ENCODE peak calls at places on chromosomes 6 and 20, in six cellular contexts. One of them, this sample, is unnamed.

GRCh38 chr20:35238746-35239145 is 12.3 kb downstream of the MMP24 start:
- DNase-seq in GM13976: no peak
- DNase-seq in NCI-H1436: no peak
- DNase-seq in EL: no peak
- DNase-seq in stimulated activated CD8-positive, alpha-beta memory T cell treated with anti-CD3 and anti-CD28 coated beads, Interleukin-4, amount 100 ng/mL, for 1 hour: no peak
- DNase-seq in non-pigmented ciliary epithelial cell: no peak
- DNase-seq in this sample: no peak

GRCh38 chr6:144469144-144469575 is 184.0 kb downstream of the UTRN start:
- DNase-seq in GM13976: peak
- DNase-seq in NCI-H1436: no peak
- DNase-seq in EL: no peak
- DNase-seq in stimulated activated CD8-positive, alpha-beta memory T cell treated with anti-CD3 and anti-CD28 coated beads, Interleukin-4, amount 100 ng/mL, for 1 hour: no peak
- DNase-seq in non-pigmented ciliary epithelial cell: no peak
- DNase-seq in this sample: no peak

GRCh38 chr6:129267028-129267427 is 384.1 kb downstream of the LAMA2 start:
- DNase-seq in GM13976: no peak
- DNase-seq in NCI-H1436: peak
- DNase-seq in EL: no peak
- DNase-seq in stimulated activated CD8-positive, alpha-beta memory T cell treated with anti-CD3 and anti-CD28 coated beads, Interleukin-4, amount 100 ng/mL, for 1 hour: no peak
- DNase-seq in non-pigmented ciliary epithelial cell: no peak
- DNase-seq in this sample: no peak

GRCh38 chr20:46221271-46221670 is 87.0 kb downstream of the CDH22 start:
- DNase-seq in GM13976: no peak
- DNase-seq in NCI-H1436: no peak
- DNase-seq in EL: no peak
- DNase-seq in stimulated activated CD8-positive, alpha-beta memory T cell treated with anti-CD3 and anti-CD28 coated beads, Interleukin-4, amount 100 ng/mL, for 1 hour: no peak
- DNase-seq in non-pigmented ciliary epithelial cell: no peak
- DNase-seq in this sample: peak

GRCh38 chr6:7765575-7766325 is 39.9 kb downstream of the BMP6 start:
- DNase-seq in GM13976: no peak
- DNase-seq in NCI-H1436: no peak
- DNase-seq in EL: peak
- DNase-seq in stimulated activated CD8-positive, alpha-beta memory T cell treated with anti-CD3 and anti-CD28 coated beads, Interleukin-4, amount 100 ng/mL, for 1 hour: no peak
- DNase-seq in non-pigmented ciliary epithelial cell: no peak
- DNase-seq in this sample: no peak

GRCh38 chr20:50142812-50143211 is 10.7 kb downstream of the PEDS1 start:
- DNase-seq in GM13976: no peak
- DNase-seq in NCI-H1436: no peak
- DNase-seq in EL: no peak
- DNase-seq in stimulated activated CD8-positive, alpha-beta memory T cell treated with anti-CD3 and anti-CD28 coated beads, Interleukin-4, amount 100 ng/mL, for 1 hour: no peak
- DNase-seq in non-pigmented ciliary epithelial cell: no peak
- DNase-seq in this sample: no peak

GRCh38 chr20:50482396-50482890 is 27.7 kb upstream of the PTPN1 start:
- DNase-seq in GM13976: no peak
- DNase-seq in NCI-H1436: no peak
- DNase-seq in EL: no peak
- DNase-seq in stimulated activated CD8-positive, alpha-beta memory T cell treated with anti-CD3 and anti-CD28 coated beads, Interleukin-4, amount 100 ng/mL, for 1 hour: no peak
- DNase-seq in non-pigmented ciliary epithelial cell: no peak
- DNase-seq in this sample: no peak

GRCh38 chr6:3139090-3139903 is 18.0 kb downstream of the TUBB2A start:
- DNase-seq in GM13976: peak
- DNase-seq in NCI-H1436: peak
- DNase-seq in EL: peak
- DNase-seq in stimulated activated CD8-positive, alpha-beta memory T cell treated with anti-CD3 and anti-CD28 coated beads, Interleukin-4, amount 100 ng/mL, for 1 hour: no peak
- DNase-seq in non-pigmented ciliary epithelial cell: no peak
- DNase-seq in this sample: no peak

GRCh38 chr20:61448396-61448795 is 196.3 kb downstream of the CDH4 start:
- DNase-seq in GM13976: no peak
- DNase-seq in NCI-H1436: no peak
- DNase-seq in EL: no peak
- DNase-seq in stimulated activated CD8-positive, alpha-beta memory T cell treated with anti-CD3 and anti-CD28 coated beads, Interleukin-4, amount 100 ng/mL, for 1 hour: no peak
- DNase-seq in non-pigmented ciliary epithelial cell: no peak
- DNase-seq in this sample: no peak

GRCh38 chr20:57611605-57612311 is 8.5 kb downstream of the ZBP1 start:
- DNase-seq in GM13976: no peak
- DNase-seq in NCI-H1436: no peak
- DNase-seq in EL: no peak
- DNase-seq in stimulated activated CD8-positive, alpha-beta memory T cell treated with anti-CD3 and anti-CD28 coated beads, Interleukin-4, amount 100 ng/mL, for 1 hour: no peak
- DNase-seq in non-pigmented ciliary epithelial cell: no peak
- DNase-seq in this sample: no peak

GRCh38 chr6:51118754-51119153 is 300.1 kb downstream of the TFAP2B start:
- DNase-seq in GM13976: no peak
- DNase-seq in NCI-H1436: no peak
- DNase-seq in EL: no peak
- DNase-seq in stimulated activated CD8-positive, alpha-beta memory T cell treated with anti-CD3 and anti-CD28 coated beads, Interleukin-4, amount 100 ng/mL, for 1 hour: no peak
- DNase-seq in non-pigmented ciliary epithelial cell: no peak
- DNase-seq in this sample: no peak

GRCh38 chr20:14566505-14566904 is 229.1 kb upstream of the FLRT3 start:
- DNase-seq in GM13976: no peak
- DNase-seq in NCI-H1436: no peak
- DNase-seq in EL: peak
- DNase-seq in stimulated activated CD8-positive, alpha-beta memory T cell treated with anti-CD3 and anti-CD28 coated beads, Interleukin-4, amount 100 ng/mL, for 1 hour: no peak
- DNase-seq in non-pigmented ciliary epithelial cell: no peak
- DNase-seq in this sample: no peak

GRCh38 chr6:3351837-3352524 is 93.2 kb downstream of the PSMG4 start:
- DNase-seq in GM13976: no peak
- DNase-seq in NCI-H1436: no peak
- DNase-seq in EL: no peak
- DNase-seq in stimulated activated CD8-positive, alpha-beta memory T cell treated with anti-CD3 and anti-CD28 coated beads, Interleukin-4, amount 100 ng/mL, for 1 hour: no peak
- DNase-seq in non-pigmented ciliary epithelial cell: no peak
- DNase-seq in this sample: peak

GRCh38 chr6:31749301-31750036 is 9.7 kb downstream of the MSH5 start:
- DNase-seq in GM13976: no peak
- DNase-seq in NCI-H1436: no peak
- DNase-seq in EL: no peak
- DNase-seq in stimulated activated CD8-positive, alpha-beta memory T cell treated with anti-CD3 and anti-CD28 coated beads, Interleukin-4, amount 100 ng/mL, for 1 hour: no peak
- DNase-seq in non-pigmented ciliary epithelial cell: no peak
- DNase-seq in this sample: no peak

GRCh38 chr20:46647469-46647868 is 3.8 kb downstream of the SLC13A3 start:
- DNase-seq in GM13976: no peak
- DNase-seq in NCI-H1436: no peak
- DNase-seq in EL: no peak
- DNase-seq in stimulated activated CD8-positive, alpha-beta memory T cell treated with anti-CD3 and anti-CD28 coated beads, Interleukin-4, amount 100 ng/mL, for 1 hour: no peak
- DNase-seq in non-pigmented ciliary epithelial cell: no peak
- DNase-seq in this sample: no peak

GRCh38 chr6:89079611-89080213 is 839 bp upstream of the PNRC1 start:
- DNase-seq in GM13976: peak
- DNase-seq in NCI-H1436: peak
- DNase-seq in EL: peak
- DNase-seq in stimulated activated CD8-positive, alpha-beta memory T cell treated with anti-CD3 and anti-CD28 coated beads, Interleukin-4, amount 100 ng/mL, for 1 hour: no peak
- DNase-seq in non-pigmented ciliary epithelial cell: no peak
- DNase-seq in this sample: no peak

GRCh38 chr6:150267686-150268561 is 100.9 kb upstream of the IYD start:
- DNase-seq in GM13976: no peak
- DNase-seq in NCI-H1436: no peak
- DNase-seq in EL: peak
- DNase-seq in stimulated activated CD8-positive, alpha-beta memory T cell treated with anti-CD3 and anti-CD28 coated beads, Interleukin-4, amount 100 ng/mL, for 1 hour: no peak
- DNase-seq in non-pigmented ciliary epithelial cell: peak
- DNase-seq in this sample: no peak

GRCh38 chr6:71513036-71513435 is 224.4 kb downstream of the OGFRL1 start:
- DNase-seq in GM13976: no peak
- DNase-seq in NCI-H1436: no peak
- DNase-seq in EL: no peak
- DNase-seq in stimulated activated CD8-positive, alpha-beta memory T cell treated with anti-CD3 and anti-CD28 coated beads, Interleukin-4, amount 100 ng/mL, for 1 hour: no peak
- DNase-seq in non-pigmented ciliary epithelial cell: no peak
- DNase-seq in this sample: no peak

GRCh38 chr6:23659125-23659524 is 466.9 kb upstream of the NRSN1 start:
- DNase-seq in GM13976: no peak
- DNase-seq in NCI-H1436: peak
- DNase-seq in EL: peak
- DNase-seq in stimulated activated CD8-positive, alpha-beta memory T cell treated with anti-CD3 and anti-CD28 coated beads, Interleukin-4, amount 100 ng/mL, for 1 hour: no peak
- DNase-seq in non-pigmented ciliary epithelial cell: no peak
- DNase-seq in this sample: peak

GRCh38 chr6:142746524-142746923 is 198.5 kb downstream of the HIVEP2 start:
- DNase-seq in GM13976: no peak
- DNase-seq in NCI-H1436: no peak
- DNase-seq in EL: peak
- DNase-seq in stimulated activated CD8-positive, alpha-beta memory T cell treated with anti-CD3 and anti-CD28 coated beads, Interleukin-4, amount 100 ng/mL, for 1 hour: peak
- DNase-seq in non-pigmented ciliary epithelial cell: no peak
- DNase-seq in this sample: no peak

GRCh38 chr6:76609160-76609559 is 536.7 kb upstream of the IMPG1 start:
- DNase-seq in GM13976: no peak
- DNase-seq in NCI-H1436: no peak
- DNase-seq in EL: no peak
- DNase-seq in stimulated activated CD8-positive, alpha-beta memory T cell treated with anti-CD3 and anti-CD28 coated beads, Interleukin-4, amount 100 ng/mL, for 1 hour: no peak
- DNase-seq in non-pigmented ciliary epithelial cell: no peak
- DNase-seq in this sample: no peak

GRCh38 chr6:83354747-83355146 is 76.1 kb downstream of the ME1 start:
- DNase-seq in GM13976: no peak
- DNase-seq in NCI-H1436: no peak
- DNase-seq in EL: no peak
- DNase-seq in stimulated activated CD8-positive, alpha-beta memory T cell treated with anti-CD3 and anti-CD28 coated beads, Interleukin-4, amount 100 ng/mL, for 1 hour: no peak
- DNase-seq in non-pigmented ciliary epithelial cell: no peak
- DNase-seq in this sample: no peak

GRCh38 chr6:2876210-2877056 is 26.7 kb downstream of the SERPINB9 start:
- DNase-seq in GM13976: no peak
- DNase-seq in NCI-H1436: no peak
- DNase-seq in EL: peak
- DNase-seq in stimulated activated CD8-positive, alpha-beta memory T cell treated with anti-CD3 and anti-CD28 coated beads, Interleukin-4, amount 100 ng/mL, for 1 hour: no peak
- DNase-seq in non-pigmented ciliary epithelial cell: peak
- DNase-seq in this sample: peak

GRCh38 chr6:142323377-142323776 is 21.6 kb downstream of the ADGRG6 start:
- DNase-seq in GM13976: no peak
- DNase-seq in NCI-H1436: peak
- DNase-seq in EL: no peak
- DNase-seq in stimulated activated CD8-positive, alpha-beta memory T cell treated with anti-CD3 and anti-CD28 coated beads, Interleukin-4, amount 100 ng/mL, for 1 hour: no peak
- DNase-seq in non-pigmented ciliary epithelial cell: no peak
- DNase-seq in this sample: no peak

GRCh38 chr20:45011108-45011526 is 44.8 kb downstream of the STK4 start:
- DNase-seq in GM13976: peak
- DNase-seq in NCI-H1436: peak
- DNase-seq in EL: peak
- DNase-seq in stimulated activated CD8-positive, alpha-beta memory T cell treated with anti-CD3 and anti-CD28 coated beads, Interleukin-4, amount 100 ng/mL, for 1 hour: no peak
- DNase-seq in non-pigmented ciliary epithelial cell: no peak
- DNase-seq in this sample: peak

GRCh38 chr6:143732539-143732938 is 54.8 kb downstream of the PHACTR2 start:
- DNase-seq in GM13976: no peak
- DNase-seq in NCI-H1436: no peak
- DNase-seq in EL: no peak
- DNase-seq in stimulated activated CD8-positive, alpha-beta memory T cell treated with anti-CD3 and anti-CD28 coated beads, Interleukin-4, amount 100 ng/mL, for 1 hour: no peak
- DNase-seq in non-pigmented ciliary epithelial cell: no peak
- DNase-seq in this sample: no peak

GRCh38 chr6:161215193-161215592 is 58.7 kb downstream of the AGPAT4 start:
- DNase-seq in GM13976: no peak
- DNase-seq in NCI-H1436: no peak
- DNase-seq in EL: peak
- DNase-seq in stimulated activated CD8-positive, alpha-beta memory T cell treated with anti-CD3 and anti-CD28 coated beads, Interleukin-4, amount 100 ng/mL, for 1 hour: no peak
- DNase-seq in non-pigmented ciliary epithelial cell: peak
- DNase-seq in this sample: no peak

This sample was measured in C1 segment of cervical spinal cord.